ENCODE peak calls at places on chromosome 14, in eight cellular contexts. Y is GM10248, G is astrocyte of the spinal cord, F is mesothelial cell of epicardium, M is lower lobe of right lung, S is nucleus accumbens, E is H9, D is breast epithelium. X is an unnamed sample.

GRCh38 chr14:104702673-104703072 is 13.3 kb downstream of the INF2 start:
- DNase-seq in Y (no peak), G (no peak), F (no peak), M (no peak), S (peak; percentile 48), E (no peak), D (no peak), X (no peak)

GRCh38 chr14:68476212-68476964 is 316.5 kb downstream of the ZFP36L1 start:
- DNase-seq in Y (peak; percentile 54), G (peak; percentile 91), F (no peak), M (peak; percentile 72), S (no peak), E (no peak), D (peak; percentile 49), X (peak; percentile 90)

GRCh38 chr14:52043690-52044089 is 25.2 kb downstream of the NID2 start:
- DNase-seq in Y (peak; percentile 29), G (no peak), F (no peak), M (no peak), S (no peak), E (peak; percentile 74), D (no peak), X (peak; percentile 56)

GRCh38 chr14:104403421-104404220 is 175.9 kb upstream of the C14orf180 start:
- DNase-seq in Y (no peak), G (no peak), F (no peak), M (no peak), S (no peak), E (peak; percentile 22), D (no peak), X (no peak)

GRCh38 chr14:98408024-98408555 is 863.9 kb downstream of the BCL11B start:
- DNase-seq in Y (no peak), G (no peak), F (no peak), M (no peak), S (no peak), E (no peak), D (no peak), X (no peak)

GRCh38 chr14:49427117-49427516 is 159.1 kb downstream of the RPS29 start:
- DNase-seq in Y (no peak), G (no peak), F (no peak), M (no peak), S (no peak), E (no peak), D (no peak), X (no peak)

GRCh38 chr14:94144765-94145164 is 15.4 kb upstream of the IFI27L2 start:
- DNase-seq in Y (no peak), G (no peak), F (no peak), M (peak; percentile 57), S (no peak), E (peak; percentile 57), D (no peak), X (no peak)

GRCh38 chr14:73049428-73049827 is 8.9 kb upstream of the RBM25 start:
- DNase-seq in Y (no peak), G (no peak), F (no peak), M (no peak), S (no peak), E (no peak), D (no peak), X (no peak)

GRCh38 chr14:65100905-65101541 is 1.3 kb downstream of the MAX start:
- DNase-seq in Y (no peak), G (no peak), F (no peak), M (no peak), S (no peak), E (no peak), D (no peak), X (no peak)